ENCODE peak calls at places on chromosomes 2 and 18, in ten cellular contexts. S, B, Q, N, A, E, L, F, R and Z are unnamed samples.

GRCh38 chr18:7617738-7618422 is 50.8 kb downstream of the PTPRM start:
- DNase-seq in S (no peak), B (peak), Q (peak), N (no peak), A (no peak), E (no peak), L (peak), F (peak), R (peak), Z (no peak)

GRCh38 chr18:2642771-2643170 is 12.8 kb upstream of the SMCHD1 start:
- DNase-seq in S (no peak), B (no peak), Q (no peak), N (no peak), A (no peak), E (no peak), L (no peak), F (no peak), R (no peak), Z (no peak)

GRCh38 chr2:103739216-103739615 is 977.4 kb downstream of the TMEM182 start:
- DNase-seq in S (no peak), B (no peak), Q (no peak), N (no peak), A (no peak), E (no peak), L (no peak), F (no peak), R (no peak), Z (no peak)

GRCh38 chr18:29838556-29838955 is 1204.0 kb downstream of the DSC3 start:
- DNase-seq in S (no peak), B (no peak), Q (no peak), N (no peak), A (no peak), E (no peak), L (no peak), F (no peak), R (no peak), Z (no peak)

GRCh38 chr2:11750422-11750821 is 4.0 kb downstream of the LPIN1 start:
- DNase-seq in S (no peak), B (no peak), Q (no peak), N (no peak), A (no peak), E (no peak), L (no peak), F (no peak), R (no peak), Z (no peak)

GRCh38 chr2:98917031-98917459 is 19.0 kb downstream of the CRACDL start:
- DNase-seq in S (no peak), B (no peak), Q (peak), N (no peak), A (no peak), E (no peak), L (no peak), F (no peak), R (peak), Z (peak)

GRCh38 chr2:212027681-212028628 is 510.6 kb downstream of the ERBB4 start:
- DNase-seq in S (no peak), B (no peak), Q (peak), N (no peak), A (no peak), E (no peak), L (no peak), F (no peak), R (no peak), Z (no peak)

GRCh38 chr2:27942612-27943011 is 52.1 kb downstream of the BABAM2 start:
- DNase-seq in S (no peak), B (no peak), Q (no peak), N (no peak), A (no peak), E (no peak), L (no peak), F (no peak), R (no peak), Z (no peak)

GRCh38 chr2:171158790-171159325 is 1.8 kb downstream of the TLK1 start:
- DNase-seq in S (no peak), B (no peak), Q (no peak), N (no peak), A (no peak), E (no peak), L (no peak), F (no peak), R (no peak), Z (no peak)

GRCh38 chr2:229714080-229714735 is at the start of gene DNER:
- DNase-seq in S (peak), B (no peak), Q (no peak), N (peak), A (peak), E (peak), L (no peak), F (peak), R (no peak), Z (no peak)

GRCh38 chr2:169819106-169819505 is 5.6 kb downstream of the METTL5 start:
- DNase-seq in S (no peak), B (no peak), Q (peak), N (no peak), A (no peak), E (no peak), L (no peak), F (no peak), R (no peak), Z (no peak)

GRCh38 chr2:207316484-207316883 is 150.7 kb upstream of the KLF7 start:
- DNase-seq in S (no peak), B (no peak), Q (no peak), N (no peak), A (no peak), E (no peak), L (no peak), F (no peak), R (no peak), Z (no peak)

GRCh38 chr2:166411473-166412230 is 35.9 kb upstream of the SCN9A start:
- DNase-seq in S (no peak), B (no peak), Q (peak), N (no peak), A (no peak), E (no peak), L (no peak), F (no peak), R (no peak), Z (no peak)

GRCh38 chr2:14828223-14828622 is 195.7 kb downstream of the LRATD1 start:
- DNase-seq in S (no peak), B (no peak), Q (no peak), N (no peak), A (no peak), E (no peak), L (no peak), F (no peak), R (no peak), Z (no peak)

GRCh38 chr18:2905802-2906521 is 59.2 kb downstream of the EMILIN2 start:
- DNase-seq in S (peak), B (peak), Q (no peak), N (peak), A (peak), E (peak), L (peak), F (peak), R (no peak), Z (no peak)

GRCh38 chr2:128156812-128157211 is 65.8 kb downstream of the UGGT1 start:
- DNase-seq in S (no peak), B (no peak), Q (no peak), N (no peak), A (no peak), E (no peak), L (no peak), F (no peak), R (no peak), Z (no peak)

GRCh38 chr2:19801367-19802087 is 100.3 kb downstream of the TTC32 start:
- DNase-seq in S (no peak), B (peak), Q (peak), N (no peak), A (peak), E (no peak), L (peak), F (peak), R (peak), Z (peak)

GRCh38 chr2:54706622-54707021 is 16.8 kb upstream of the EML6 start:
- DNase-seq in S (no peak), B (no peak), Q (no peak), N (no peak), A (no peak), E (no peak), L (no peak), F (no peak), R (no peak), Z (no peak)

GRCh38 chr2:54704238-54704637 is 19.2 kb upstream of the EML6 start:
- DNase-seq in S (no peak), B (no peak), Q (no peak), N (no peak), A (no peak), E (no peak), L (no peak), F (no peak), R (no peak), Z (no peak)

GRCh38 chr2:54701029-54701428 is 22.4 kb upstream of the EML6 start:
- DNase-seq in S (no peak), B (no peak), Q (no peak), N (no peak), A (no peak), E (no peak), L (no peak), F (no peak), R (no peak), Z (no peak)

GRCh38 chr2:54708584-54709340 is 14.7 kb upstream of the EML6 start:
- DNase-seq in S (peak), B (peak), Q (peak), N (peak), A (peak), E (peak), L (no peak), F (peak), R (no peak), Z (no peak)

DNA sequence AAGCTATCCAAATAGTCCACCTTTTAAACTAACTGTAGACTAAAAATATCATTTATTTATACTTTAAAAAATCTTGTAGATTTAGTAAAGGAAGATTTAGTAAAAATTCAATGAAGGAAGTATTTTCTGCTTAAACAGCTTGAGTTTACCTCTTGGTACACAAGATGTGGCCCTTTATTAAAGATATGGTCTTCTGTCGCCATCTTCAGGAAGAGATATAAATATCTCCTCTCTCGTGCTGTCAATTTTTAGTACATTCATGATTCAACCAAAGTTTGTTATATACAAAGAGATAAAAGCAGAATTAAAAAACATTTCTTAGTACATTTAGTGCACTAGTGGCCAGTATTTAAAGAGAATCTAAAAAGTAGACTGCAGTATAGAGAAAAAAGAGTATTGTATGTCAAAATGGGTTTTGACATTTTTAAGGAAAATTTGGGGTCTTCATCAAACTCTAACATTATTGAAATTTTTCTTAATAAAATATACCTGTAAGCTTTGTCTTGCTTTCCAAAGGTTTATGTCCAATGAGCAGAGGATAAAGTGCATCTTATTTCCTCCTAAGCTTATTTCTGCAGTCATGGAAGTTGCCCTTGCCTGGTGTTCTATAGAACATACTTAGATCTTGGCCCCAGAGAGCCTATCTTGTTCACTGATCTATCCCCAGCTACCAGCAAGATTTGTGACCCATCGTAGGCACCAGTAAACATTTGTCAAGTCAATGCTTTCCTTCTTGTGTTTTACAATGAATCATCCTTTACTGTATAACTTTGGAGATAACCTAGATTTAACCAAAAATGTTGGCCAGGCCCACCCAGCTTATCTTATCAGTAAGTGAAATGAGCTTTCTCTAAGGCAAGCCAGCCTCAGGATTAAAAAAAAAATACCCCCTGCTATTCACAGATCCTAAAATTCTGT is 18.5 kb upstream of the EML6 start:
- DNase-seq in S (no peak), B (no peak), Q (peak), N (no peak), A (no peak), E (no peak), L (no peak), F (no peak), R (no peak), Z (no peak)
- TF ChIP-seq CTCF in S (peak), B (peak), Q (peak), N (no peak), A (peak), E (peak), L (no peak), F (peak), R (peak), Z (peak)

GRCh38 chr2:121336528-121337294 is 51.7 kb upstream of the TFCP2L1 start:
- DNase-seq in S (no peak), B (no peak), Q (no peak), N (no peak), A (no peak), E (no peak), L (no peak), F (no peak), R (no peak), Z (no peak)

GRCh38 chr2:121333231-121333630 is 48.2 kb upstream of the TFCP2L1 start:
- DNase-seq in S (no peak), B (no peak), Q (no peak), N (no peak), A (no peak), E (peak), L (no peak), F (no peak), R (no peak), Z (no peak)

GRCh38 chr2:121333834-121334558 is 49.0 kb upstream of the TFCP2L1 start:
- DNase-seq in S (no peak), B (no peak), Q (no peak), N (no peak), A (no peak), E (peak), L (no peak), F (no peak), R (no peak), Z (no peak)

GRCh38 chr2:121335294-121336290 is 50.6 kb upstream of the TFCP2L1 start:
- DNase-seq in S (no peak), B (no peak), Q (peak), N (no peak), A (peak), E (peak), L (no peak), F (peak), R (no peak), Z (no peak)

DNA sequence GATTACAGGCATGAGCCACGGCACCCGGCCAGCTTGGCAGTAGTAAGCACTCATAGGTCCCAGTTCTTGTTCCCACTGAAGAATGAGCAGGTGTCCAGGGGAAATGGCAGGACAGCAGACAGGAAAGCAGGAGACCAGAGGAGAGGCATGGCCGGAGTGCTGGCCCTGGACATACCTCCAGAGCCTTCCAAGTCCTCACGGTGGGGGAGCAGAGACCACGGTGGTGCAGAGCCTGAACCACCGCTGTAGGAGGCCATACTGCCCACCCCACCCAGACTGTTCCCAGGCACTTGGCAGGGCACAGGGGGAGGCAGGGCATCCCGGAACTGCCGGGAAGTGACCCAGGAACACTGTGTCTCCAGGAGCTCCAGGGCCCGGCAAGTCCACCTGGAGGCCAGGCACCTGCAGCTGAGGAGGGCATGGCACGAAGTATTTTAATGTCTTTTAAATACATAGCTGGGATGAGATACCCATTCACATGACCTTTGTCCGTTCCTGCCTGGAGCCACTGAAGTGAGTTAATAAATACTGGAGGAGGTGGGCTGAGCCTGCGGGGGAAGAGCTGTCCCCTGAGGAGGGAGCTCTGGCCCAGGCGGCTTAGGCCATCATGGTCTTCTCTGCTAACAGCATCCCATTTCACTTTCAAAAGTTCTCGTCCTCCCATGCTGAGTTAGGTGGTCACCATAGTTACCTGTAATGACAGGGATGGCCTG is 49.7 kb upstream of the TFCP2L1 start:
- DNase-seq in S (no peak), B (no peak), Q (no peak), N (peak), A (no peak), E (peak), L (no peak), F (peak), R (no peak), Z (no peak)
- TF ChIP-seq CTCF in S (no peak), B (no peak), Q (no peak), N (no peak), A (no peak), E (no peak), L (no peak), F (no peak), R (no peak), Z (no peak)

GRCh38 chr18:78754311-78755043 is 225.1 kb upstream of the SALL3 start:
- DNase-seq in S (no peak), B (no peak), Q (no peak), N (no peak), A (no peak), E (peak), L (no peak), F (no peak), R (no peak), Z (no peak)

GRCh38 chr18:78758496-78758895 is 221.1 kb upstream of the SALL3 start:
- DNase-seq in S (no peak), B (no peak), Q (no peak), N (no peak), A (no peak), E (peak), L (no peak), F (no peak), R (no peak), Z (no peak)

GRCh38 chr18:78751664-78752063 is 228.0 kb upstream of the SALL3 start:
- DNase-seq in S (no peak), B (no peak), Q (no peak), N (no peak), A (no peak), E (peak), L (no peak), F (no peak), R (no peak), Z (no peak)

GRCh38 chr18:78753240-78753639 is 226.4 kb upstream of the SALL3 start:
- DNase-seq in S (no peak), B (no peak), Q (no peak), N (no peak), A (no peak), E (peak), L (no peak), F (no peak), R (no peak), Z (no peak)

GRCh38 chr18:78757014-78757413 is 222.6 kb upstream of the SALL3 start:
- DNase-seq in S (no peak), B (no peak), Q (no peak), N (no peak), A (no peak), E (peak), L (no peak), F (no peak), R (no peak), Z (no peak)
- TF ChIP-seq CTCF in S (no peak), B (no peak), Q (no peak), N (no peak), A (no peak), E (no peak), L (no peak), F (no peak), R (no peak), Z (no peak)

DNA sequence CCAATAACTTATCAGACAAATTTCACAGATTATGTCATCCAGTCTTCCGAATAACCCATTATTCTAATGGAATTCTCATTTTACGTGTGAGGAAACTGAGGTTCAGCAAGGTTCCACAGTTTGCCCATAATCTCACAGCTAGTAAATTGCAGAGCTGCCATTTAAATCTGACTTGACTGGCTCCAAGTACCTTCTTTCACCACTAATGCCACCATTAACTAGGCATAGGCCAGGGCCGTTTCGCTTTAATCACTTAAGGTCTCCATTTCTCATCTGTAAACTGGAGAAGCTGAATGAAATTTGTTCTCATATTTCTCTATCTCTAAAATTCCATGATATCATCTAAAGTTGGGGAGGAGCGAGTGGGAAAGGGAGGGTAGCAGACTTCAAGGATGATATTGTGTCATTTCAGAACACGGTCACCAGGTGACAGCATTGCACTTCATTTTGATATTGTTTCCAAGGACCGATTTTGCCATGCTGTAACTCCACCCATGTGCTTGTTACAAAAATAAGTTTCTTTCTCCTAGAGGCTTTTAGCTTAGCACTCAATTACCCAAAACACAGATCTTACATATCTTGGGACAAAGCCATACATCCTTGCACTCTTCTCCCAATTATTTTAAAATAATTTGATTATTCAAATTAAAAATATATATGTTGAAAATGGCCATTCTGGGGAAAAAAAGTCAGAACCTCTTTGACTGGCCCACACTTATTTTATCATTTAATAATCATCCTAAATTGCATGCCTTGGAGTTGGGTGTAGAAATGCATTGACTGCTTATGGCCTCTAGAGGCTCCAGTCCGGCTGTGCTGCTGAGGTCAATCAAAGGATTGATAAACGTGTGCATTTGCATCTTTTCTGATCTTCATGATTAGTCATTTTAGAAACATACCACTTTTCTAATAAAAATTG is 123.8 kb downstream of the AKAIN1 start:
- DNase-seq in S (peak), B (no peak), Q (peak), N (no peak), A (peak), E (no peak), L (no peak), F (peak), R (no peak), Z (no peak)
- TF ChIP-seq CTCF in S (peak), B (peak), Q (peak), N (no peak), A (peak), E (no peak), L (no peak), F (peak), R (peak), Z (peak)